ENCODE peak calls at places on chromosomes 12 and 14, in nine cellular contexts. One of them, this sample, is unnamed.

GRCh38 chr12:78146365-78146772 is 315.7 kb downstream of the NAV3 start:
- DNase-seq in fibroblast of the aortic adventitia: peak; percentile 72
- DNase-seq in astrocyte of the spinal cord: peak; percentile 58
- DNase-seq in stomach: no peak
- DNase-seq in ovary: no peak
- DNase-seq in OCI-LY7: peak; percentile 61
- DNase-seq in AG04450: peak; percentile 11
- DNase-seq in Peyer's patch: no peak
- DNase-seq in WTC11: no peak
- DNase-seq in this sample: no peak

GRCh38 chr12:26010293-26010821 is 51.9 kb downstream of the RASSF8 start:
- DNase-seq in Peyer's patch: no peak
- DNase-seq in stomach: no peak
- DNase-seq in ovary: no peak
- DNase-seq in astrocyte of the spinal cord: peak; percentile 56
- DNase-seq in OCI-LY7: no peak
- DNase-seq in fibroblast of the aortic adventitia: peak; percentile 70
- DNase-seq in WTC11: no peak
- DNase-seq in AG04450: no peak
- DNase-seq in this sample: no peak

GRCh38 chr14:72603639-72604038 is 290.3 kb downstream of the DPF3 start:
- DNase-seq in OCI-LY7: no peak
- DNase-seq in AG04450: no peak
- DNase-seq in fibroblast of the aortic adventitia: peak; percentile 36
- DNase-seq in ovary: no peak
- DNase-seq in astrocyte of the spinal cord: no peak
- DNase-seq in WTC11: no peak
- DNase-seq in stomach: no peak
- DNase-seq in Peyer's patch: no peak
- DNase-seq in this sample: peak; percentile 13

GRCh38 chr14:45664668-45665356 is 411.8 kb upstream of the MIS18BP1 start:
- DNase-seq in Peyer's patch: no peak
- DNase-seq in AG04450: no peak
- DNase-seq in WTC11: peak; percentile 59
- DNase-seq in OCI-LY7: peak; percentile 3
- DNase-seq in fibroblast of the aortic adventitia: no peak
- DNase-seq in ovary: no peak
- DNase-seq in stomach: no peak
- DNase-seq in astrocyte of the spinal cord: no peak
- DNase-seq in this sample: no peak

GRCh38 chr12:24014853-24015590 is 65.6 kb upstream of the SOX5 start:
- DNase-seq in WTC11: no peak
- DNase-seq in astrocyte of the spinal cord: no peak
- DNase-seq in stomach: no peak
- DNase-seq in OCI-LY7: no peak
- DNase-seq in AG04450: no peak
- DNase-seq in ovary: no peak
- DNase-seq in Peyer's patch: no peak
- DNase-seq in fibroblast of the aortic adventitia: no peak
- DNase-seq in this sample: no peak

GRCh38 chr14:79581912-79582576 is 629.3 kb downstream of the DIO2 start:
- DNase-seq in astrocyte of the spinal cord: peak; percentile 42
- DNase-seq in AG04450: no peak
- DNase-seq in ovary: no peak
- DNase-seq in WTC11: no peak
- DNase-seq in fibroblast of the aortic adventitia: no peak
- DNase-seq in Peyer's patch: no peak
- DNase-seq in OCI-LY7: no peak
- DNase-seq in stomach: no peak
- DNase-seq in this sample: no peak

GRCh38 chr14:85122690-85123089 is 407.3 kb upstream of the FLRT2 start:
- DNase-seq in astrocyte of the spinal cord: peak; percentile 80
- DNase-seq in WTC11: no peak
- DNase-seq in ovary: no peak
- DNase-seq in AG04450: peak; percentile 21
- DNase-seq in stomach: no peak
- DNase-seq in OCI-LY7: no peak
- DNase-seq in fibroblast of the aortic adventitia: peak; percentile 2
- DNase-seq in Peyer's patch: no peak
- DNase-seq in this sample: no peak

GRCh38 chr14:90087433-90087832 is 25.6 kb downstream of the KCNK13 start:
- DNase-seq in astrocyte of the spinal cord: peak; percentile 53
- DNase-seq in stomach: no peak
- DNase-seq in fibroblast of the aortic adventitia: peak; percentile 61
- DNase-seq in WTC11: no peak
- DNase-seq in ovary: no peak
- DNase-seq in Peyer's patch: peak; percentile 55
- DNase-seq in OCI-LY7: no peak
- DNase-seq in AG04450: peak; percentile 13
- DNase-seq in this sample: no peak

GRCh38 chr14:101926085-101926484 is 38.3 kb upstream of the DYNC1H1 start:
- DNase-seq in WTC11: no peak
- DNase-seq in OCI-LY7: no peak
- DNase-seq in astrocyte of the spinal cord: no peak
- DNase-seq in stomach: no peak
- DNase-seq in Peyer's patch: no peak
- DNase-seq in fibroblast of the aortic adventitia: no peak
- DNase-seq in AG04450: no peak
- DNase-seq in ovary: no peak
- DNase-seq in this sample: no peak

GRCh38 chr14:28755198-28755794 is 11.3 kb upstream of the FOXG1 start:
- DNase-seq in OCI-LY7: no peak
- DNase-seq in WTC11: no peak
- DNase-seq in astrocyte of the spinal cord: no peak
- DNase-seq in Peyer's patch: no peak
- DNase-seq in AG04450: no peak
- DNase-seq in fibroblast of the aortic adventitia: no peak
- DNase-seq in ovary: no peak
- DNase-seq in stomach: no peak
- DNase-seq in this sample: no peak

GRCh38 chr14:86788229-86788628 is 1204.8 kb downstream of the GALC start:
- DNase-seq in AG04450: no peak
- DNase-seq in ovary: no peak
- DNase-seq in stomach: no peak
- DNase-seq in Peyer's patch: no peak
- DNase-seq in OCI-LY7: no peak
- DNase-seq in fibroblast of the aortic adventitia: peak; percentile 27
- DNase-seq in WTC11: no peak
- DNase-seq in astrocyte of the spinal cord: no peak
- DNase-seq in this sample: no peak

GRCh38 chr12:89950421-89950820 is 241.8 kb upstream of the ATP2B1 start:
- DNase-seq in Peyer's patch: no peak
- DNase-seq in fibroblast of the aortic adventitia: no peak
- DNase-seq in ovary: no peak
- DNase-seq in AG04450: no peak
- DNase-seq in OCI-LY7: no peak
- DNase-seq in stomach: no peak
- DNase-seq in astrocyte of the spinal cord: no peak
- DNase-seq in WTC11: no peak
- DNase-seq in this sample: no peak

GRCh38 chr12:74903522-74903921 is 306.1 kb downstream of the KCNC2 start:
- DNase-seq in AG04450: no peak
- DNase-seq in OCI-LY7: peak; percentile 8
- DNase-seq in ovary: no peak
- DNase-seq in WTC11: peak; percentile 36
- DNase-seq in stomach: no peak
- DNase-seq in astrocyte of the spinal cord: no peak
- DNase-seq in Peyer's patch: no peak
- DNase-seq in fibroblast of the aortic adventitia: no peak
- DNase-seq in this sample: no peak

GRCh38 chr14:75705014-75705413 is 44.0 kb downstream of the TTLL5 start:
- DNase-seq in WTC11: no peak
- DNase-seq in AG04450: no peak
- DNase-seq in astrocyte of the spinal cord: no peak
- DNase-seq in fibroblast of the aortic adventitia: no peak
- DNase-seq in stomach: no peak
- DNase-seq in OCI-LY7: no peak
- DNase-seq in ovary: no peak
- DNase-seq in Peyer's patch: no peak
- DNase-seq in this sample: no peak

GRCh38 chr14:81169711-81170103 is 51.1 kb downstream of the GTF2A1 start:
- DNase-seq in Peyer's patch: peak; percentile 73
- DNase-seq in fibroblast of the aortic adventitia: peak; percentile 22
- DNase-seq in stomach: peak; percentile 58
- DNase-seq in WTC11: no peak
- DNase-seq in ovary: peak; percentile 55
- DNase-seq in astrocyte of the spinal cord: no peak
- DNase-seq in AG04450: no peak
- DNase-seq in OCI-LY7: peak; percentile 7
- DNase-seq in this sample: no peak

GRCh38 chr12:132478845-132479244 is 11.1 kb upstream of the FBRSL1 start:
- DNase-seq in Peyer's patch: no peak
- DNase-seq in ovary: peak; percentile 2
- DNase-seq in fibroblast of the aortic adventitia: no peak
- DNase-seq in OCI-LY7: no peak
- DNase-seq in stomach: no peak
- DNase-seq in AG04450: no peak
- DNase-seq in WTC11: no peak
- DNase-seq in astrocyte of the spinal cord: no peak
- DNase-seq in this sample: no peak

GRCh38 chr12:13976028-13976584 is 5.3 kb downstream of the GRIN2B start:
- DNase-seq in astrocyte of the spinal cord: no peak
- DNase-seq in AG04450: no peak
- DNase-seq in ovary: no peak
- DNase-seq in Peyer's patch: no peak
- DNase-seq in stomach: no peak
- DNase-seq in WTC11: no peak
- DNase-seq in OCI-LY7: no peak
- DNase-seq in fibroblast of the aortic adventitia: no peak
- DNase-seq in this sample: no peak
- TF ChIP-seq CTCF in astrocyte of the spinal cord: no peak
- TF ChIP-seq CTCF in AG04450: no peak
- TF ChIP-seq CTCF in ovary: no peak
- TF ChIP-seq CTCF in Peyer's patch: no peak
- TF ChIP-seq CTCF in stomach: no peak
- TF ChIP-seq CTCF in WTC11: no peak
- TF ChIP-seq CTCF in OCI-LY7: no peak
- TF ChIP-seq CTCF in fibroblast of the aortic adventitia: no peak
- TF ChIP-seq CTCF in this sample: no peak

DNA sequence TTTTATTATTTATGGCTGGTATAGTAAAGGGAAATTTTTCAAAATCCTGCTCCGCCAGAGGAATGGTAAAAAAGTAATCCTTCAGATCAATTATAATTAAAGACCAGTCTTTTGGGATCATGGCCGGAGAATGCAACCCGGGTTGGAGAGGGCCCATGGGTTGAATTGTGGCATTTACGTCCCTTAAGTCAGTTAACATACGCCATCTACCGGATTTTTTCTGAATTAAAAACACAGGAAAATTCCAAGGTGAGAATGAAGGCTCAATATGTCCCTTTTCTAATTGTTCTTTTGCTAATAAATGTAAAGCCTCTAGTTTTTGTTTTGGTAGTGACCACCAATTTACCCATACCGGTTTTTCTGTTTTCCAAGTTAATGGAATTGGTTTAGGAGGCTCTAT is 602.8 kb downstream of the ALG10 start:
- DNase-seq in astrocyte of the spinal cord: no peak
- DNase-seq in WTC11: no peak
- DNase-seq in fibroblast of the aortic adventitia: peak; percentile 3
- DNase-seq in ovary: no peak
- DNase-seq in stomach: no peak
- DNase-seq in AG04450: no peak
- DNase-seq in Peyer's patch: no peak
- DNase-seq in OCI-LY7: peak; percentile 10
- DNase-seq in this sample: no peak
- TF ChIP-seq CTCF in astrocyte of the spinal cord: no peak
- TF ChIP-seq CTCF in WTC11: no peak
- TF ChIP-seq CTCF in fibroblast of the aortic adventitia: no peak
- TF ChIP-seq CTCF in ovary: no peak
- TF ChIP-seq CTCF in stomach: no peak
- TF ChIP-seq CTCF in AG04450: no peak
- TF ChIP-seq CTCF in Peyer's patch: no peak
- TF ChIP-seq CTCF in OCI-LY7: peak; percentile 69
- TF ChIP-seq CTCF in this sample: peak; percentile 24

GRCh38 chr14:100164808-100165207 is 5.4 kb upstream of the DEGS2 start:
- DNase-seq in stomach: no peak
- DNase-seq in ovary: no peak
- DNase-seq in Peyer's patch: no peak
- DNase-seq in WTC11: no peak
- DNase-seq in astrocyte of the spinal cord: no peak
- DNase-seq in OCI-LY7: no peak
- DNase-seq in fibroblast of the aortic adventitia: no peak
- DNase-seq in AG04450: no peak
- DNase-seq in this sample: no peak

GRCh38 chr14:100168515-100168914 is 9.1 kb upstream of the DEGS2 start:
- DNase-seq in stomach: no peak
- DNase-seq in ovary: no peak
- DNase-seq in fibroblast of the aortic adventitia: no peak
- DNase-seq in WTC11: no peak
- DNase-seq in Peyer's patch: no peak
- DNase-seq in AG04450: no peak
- DNase-seq in OCI-LY7: no peak
- DNase-seq in astrocyte of the spinal cord: no peak
- DNase-seq in this sample: no peak

GRCh38 chr14:100165825-100166520 is 6.5 kb upstream of the DEGS2 start:
- DNase-seq in OCI-LY7: no peak
- DNase-seq in stomach: no peak
- DNase-seq in fibroblast of the aortic adventitia: no peak
- DNase-seq in astrocyte of the spinal cord: no peak
- DNase-seq in AG04450: no peak
- DNase-seq in WTC11: no peak
- DNase-seq in ovary: no peak
- DNase-seq in Peyer's patch: no peak
- DNase-seq in this sample: no peak

GRCh38 chr14:100160534-100160916 is 1.1 kb upstream of the DEGS2 start:
- DNase-seq in ovary: no peak
- DNase-seq in WTC11: no peak
- DNase-seq in AG04450: no peak
- DNase-seq in fibroblast of the aortic adventitia: no peak
- DNase-seq in OCI-LY7: no peak
- DNase-seq in Peyer's patch: no peak
- DNase-seq in stomach: no peak
- DNase-seq in astrocyte of the spinal cord: no peak
- DNase-seq in this sample: no peak

GRCh38 chr14:100165376-100165775 is 5.9 kb upstream of the DEGS2 start:
- DNase-seq in fibroblast of the aortic adventitia: no peak
- DNase-seq in OCI-LY7: no peak
- DNase-seq in stomach: peak; percentile 72
- DNase-seq in Peyer's patch: peak; percentile 67
- DNase-seq in AG04450: no peak
- DNase-seq in astrocyte of the spinal cord: no peak
- DNase-seq in WTC11: peak; percentile 60
- DNase-seq in ovary: no peak
- DNase-seq in this sample: no peak
- TF ChIP-seq CTCF in fibroblast of the aortic adventitia: no peak
- TF ChIP-seq CTCF in OCI-LY7: no peak
- TF ChIP-seq CTCF in stomach: no peak
- TF ChIP-seq CTCF in Peyer's patch: peak; percentile 40
- TF ChIP-seq CTCF in AG04450: no peak
- TF ChIP-seq CTCF in astrocyte of the spinal cord: peak; percentile 8
- TF ChIP-seq CTCF in WTC11: no peak
- TF ChIP-seq CTCF in ovary: no peak
- TF ChIP-seq CTCF in this sample: no peak

DNA sequence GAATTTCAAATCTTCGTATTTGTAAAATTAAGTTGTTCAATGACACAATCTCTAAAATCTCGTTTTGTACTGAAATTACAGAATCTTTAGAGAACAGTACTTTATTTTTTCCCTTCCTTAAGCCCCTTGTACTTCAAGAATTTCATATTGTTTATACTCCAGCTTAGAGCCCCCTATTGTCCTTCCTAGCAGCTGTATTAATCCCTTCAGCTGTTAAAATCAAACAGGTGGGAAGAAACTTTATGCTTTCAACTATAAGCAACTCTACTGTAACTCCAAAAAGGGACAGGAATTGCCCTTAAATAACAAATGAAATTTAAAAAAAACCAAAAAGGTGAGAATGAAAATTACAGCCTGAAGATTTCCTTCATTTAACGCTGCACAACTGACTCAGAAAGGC is 1.7 kb downstream of the NACA start:
- DNase-seq in ovary: no peak
- DNase-seq in stomach: no peak
- DNase-seq in fibroblast of the aortic adventitia: no peak
- DNase-seq in OCI-LY7: no peak
- DNase-seq in Peyer's patch: no peak
- DNase-seq in astrocyte of the spinal cord: no peak
- DNase-seq in AG04450: no peak
- DNase-seq in WTC11: no peak
- DNase-seq in this sample: no peak
- TF ChIP-seq CTCF in ovary: no peak
- TF ChIP-seq CTCF in stomach: no peak
- TF ChIP-seq CTCF in fibroblast of the aortic adventitia: no peak
- TF ChIP-seq CTCF in OCI-LY7: peak; percentile 44
- TF ChIP-seq CTCF in Peyer's patch: no peak
- TF ChIP-seq CTCF in astrocyte of the spinal cord: no peak
- TF ChIP-seq CTCF in AG04450: peak; percentile 2
- TF ChIP-seq CTCF in WTC11: no peak
- TF ChIP-seq CTCF in this sample: no peak

This sample was measured in osteocyte.